ENCODE peak calls at places on chromosomes 6 and 20, in eight cellular contexts. One of them, this sample, is unnamed.
A peak's percentile ranks its signal among the peaks of the same experiment; 100 is the strongest.

GRCh38 chr20:57648878-57649616 is 28.8 kb upstream of the ZBP1 start:
- DNase-seq in endothelial cell of umbilical vein: no peak
- DNase-seq in body of pancreas: no peak
- DNase-seq in aorta: no peak
- DNase-seq in HepG2: no peak
- DNase-seq in heart left ventricle: no peak
- DNase-seq in suprapubic skin: no peak
- DNase-seq in heart right ventricle: no peak
- DNase-seq in this sample: no peak

GRCh38 chr6:150142657-150143501 is at the start of gene PPP1R14C:
- DNase-seq in heart left ventricle: peak; percentile 58
- DNase-seq in endothelial cell of umbilical vein: no peak
- DNase-seq in aorta: peak; percentile 79
- DNase-seq in heart right ventricle: peak; percentile 20
- DNase-seq in body of pancreas: peak; percentile 27
- DNase-seq in HepG2: no peak
- DNase-seq in suprapubic skin: peak; percentile 75
- DNase-seq in this sample: peak; percentile 26

GRCh38 chr6:122609881-122610689 is at the start of gene PKIB:
- DNase-seq in aorta: peak; percentile 87
- DNase-seq in endothelial cell of umbilical vein: peak; percentile 71
- DNase-seq in HepG2: peak; percentile 64
- DNase-seq in body of pancreas: peak; percentile 89
- DNase-seq in suprapubic skin: peak; percentile 78
- DNase-seq in heart right ventricle: peak; percentile 25
- DNase-seq in heart left ventricle: peak; percentile 72
- DNase-seq in this sample: peak; percentile 66

GRCh38 chr20:51661609-51662178 is 106.5 kb downstream of the ATP9A start:
- DNase-seq in heart left ventricle: no peak
- DNase-seq in aorta: no peak
- DNase-seq in HepG2: peak; percentile 95
- DNase-seq in body of pancreas: no peak
- DNase-seq in heart right ventricle: no peak
- DNase-seq in endothelial cell of umbilical vein: peak; percentile 79
- DNase-seq in suprapubic skin: no peak
- DNase-seq in this sample: no peak

GRCh38 chr20:41386502-41387427 is 20.1 kb upstream of the EMILIN3 start:
- DNase-seq in heart left ventricle: peak; percentile 82
- DNase-seq in heart right ventricle: peak; percentile 61
- DNase-seq in suprapubic skin: peak; percentile 35
- DNase-seq in HepG2: no peak
- DNase-seq in endothelial cell of umbilical vein: no peak
- DNase-seq in body of pancreas: no peak
- DNase-seq in aorta: peak; percentile 61
- DNase-seq in this sample: no peak

GRCh38 chr6:156575361-156575760 is 201.8 kb upstream of the ARID1B start:
- DNase-seq in aorta: no peak
- DNase-seq in HepG2: no peak
- DNase-seq in heart left ventricle: no peak
- DNase-seq in endothelial cell of umbilical vein: no peak
- DNase-seq in body of pancreas: no peak
- DNase-seq in suprapubic skin: no peak
- DNase-seq in heart right ventricle: no peak
- DNase-seq in this sample: no peak

GRCh38 chr6:113445201-113445600 is 411.9 kb upstream of the MARCKS start:
- DNase-seq in heart left ventricle: no peak
- DNase-seq in HepG2: no peak
- DNase-seq in endothelial cell of umbilical vein: no peak
- DNase-seq in suprapubic skin: no peak
- DNase-seq in body of pancreas: no peak
- DNase-seq in aorta: no peak
- DNase-seq in heart right ventricle: no peak
- DNase-seq in this sample: no peak

GRCh38 chr6:117167520-117168271 is 97.7 kb upstream of the VGLL2 start:
- DNase-seq in aorta: no peak
- DNase-seq in suprapubic skin: no peak
- DNase-seq in heart left ventricle: peak; percentile 14
- DNase-seq in heart right ventricle: no peak
- DNase-seq in HepG2: no peak
- DNase-seq in endothelial cell of umbilical vein: no peak
- DNase-seq in body of pancreas: peak; percentile 18
- DNase-seq in this sample: no peak

GRCh38 chr6:29813066-29813465 is 14.6 kb upstream of the HLA-G start:
- DNase-seq in HepG2: no peak
- DNase-seq in suprapubic skin: no peak
- DNase-seq in heart left ventricle: no peak
- DNase-seq in aorta: no peak
- DNase-seq in heart right ventricle: no peak
- DNase-seq in body of pancreas: no peak
- DNase-seq in endothelial cell of umbilical vein: no peak
- DNase-seq in this sample: no peak

GRCh38 chr6:111997078-111997862 is 56.6 kb upstream of the CCN6 start:
- DNase-seq in endothelial cell of umbilical vein: peak; percentile 74
- DNase-seq in heart left ventricle: peak; percentile 87
- DNase-seq in suprapubic skin: peak; percentile 88
- DNase-seq in heart right ventricle: peak; percentile 77
- DNase-seq in aorta: peak; percentile 91
- DNase-seq in HepG2: peak; percentile 71
- DNase-seq in body of pancreas: peak; percentile 82
- DNase-seq in this sample: peak; percentile 91
- H3K4me3 ChIP-seq in endothelial cell of umbilical vein: no peak overlapping the region
- H3K4me3 ChIP-seq in heart left ventricle: peak overlapping the region; percentile 31
- H3K4me3 ChIP-seq in suprapubic skin: no peak overlapping the region
- H3K4me3 ChIP-seq in heart right ventricle: peak overlapping the region; percentile 23
- H3K4me3 ChIP-seq in aorta: no peak overlapping the region
- H3K4me3 ChIP-seq in HepG2: no peak overlapping the region
- H3K4me3 ChIP-seq in body of pancreas: no peak overlapping the region
- H3K4me3 ChIP-seq in this sample: no peak overlapping the region

GRCh38 chr20:62875419-62876355 is 14.1 kb upstream of the TCFL5 start:
- DNase-seq in HepG2: peak; percentile 92
- DNase-seq in endothelial cell of umbilical vein: peak; percentile 77
- DNase-seq in aorta: peak; percentile 90
- DNase-seq in body of pancreas: peak; percentile 77
- DNase-seq in heart left ventricle: peak; percentile 84
- DNase-seq in suprapubic skin: peak; percentile 89
- DNase-seq in heart right ventricle: peak; percentile 80
- DNase-seq in this sample: peak; percentile 92
- H3K27ac ChIP-seq in HepG2: peak overlapping the region; percentile 48
- H3K27ac ChIP-seq in endothelial cell of umbilical vein: no peak overlapping the region
- H3K27ac ChIP-seq in aorta: no peak overlapping the region
- H3K27ac ChIP-seq in body of pancreas: peak overlapping the region; percentile 39
- H3K27ac ChIP-seq in heart left ventricle: peak overlapping the region; percentile 70
- H3K27ac ChIP-seq in suprapubic skin: peak overlapping the region; percentile 72
- H3K27ac ChIP-seq in heart right ventricle: peak overlapping the region; percentile 75
- H3K27ac ChIP-seq in this sample: peak overlapping the region; percentile 85

GRCh38 chr6:37830225-37830624 is 10.7 kb downstream of the ZFAND3 start:
- DNase-seq in heart left ventricle: no peak
- DNase-seq in aorta: no peak
- DNase-seq in HepG2: no peak
- DNase-seq in heart right ventricle: no peak
- DNase-seq in endothelial cell of umbilical vein: no peak
- DNase-seq in body of pancreas: no peak
- DNase-seq in suprapubic skin: no peak
- DNase-seq in this sample: no peak
- H3K4me1 ChIP-seq in heart left ventricle: peaks cover 72% of the 10 kb centered on the region
- H3K4me1 ChIP-seq in aorta: peaks cover 10% of the 10 kb centered on the region
- H3K4me1 ChIP-seq in HepG2: peaks cover 25% of the 10 kb centered on the region
- H3K4me1 ChIP-seq in heart right ventricle: peaks cover 82% of the 10 kb centered on the region
- H3K4me1 ChIP-seq in endothelial cell of umbilical vein: peaks cover 6% of the 10 kb centered on the region
- H3K4me1 ChIP-seq in body of pancreas: peaks cover 38% of the 10 kb centered on the region
- H3K4me1 ChIP-seq in suprapubic skin: peaks cover 51% of the 10 kb centered on the region
- H3K4me1 ChIP-seq in this sample: peaks cover 24% of the 10 kb centered on the region

DNA sequence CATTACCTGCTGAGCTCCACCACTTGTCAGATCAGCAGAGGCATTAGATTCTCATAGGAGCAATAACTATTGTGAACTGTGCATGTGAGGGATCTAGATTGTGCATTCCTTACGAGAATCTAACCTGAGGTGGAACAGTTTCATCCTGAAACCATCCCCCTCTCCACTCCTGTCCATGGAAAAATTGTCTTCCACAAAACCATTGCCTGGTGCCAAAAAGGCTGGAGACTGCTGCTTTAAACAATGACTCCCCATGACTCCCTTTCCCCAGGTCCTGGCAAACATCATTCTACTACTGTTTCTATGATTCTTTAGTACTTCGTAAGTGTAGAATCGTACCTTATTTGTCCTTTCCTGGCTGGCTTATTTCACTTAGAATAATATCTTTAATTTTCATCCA is 9.7 kb upstream of the DYNLRB1 start:
- DNase-seq in suprapubic skin: no peak
- DNase-seq in HepG2: no peak
- DNase-seq in aorta: no peak
- DNase-seq in heart right ventricle: no peak
- DNase-seq in heart left ventricle: no peak
- DNase-seq in body of pancreas: no peak
- DNase-seq in endothelial cell of umbilical vein: no peak
- DNase-seq in this sample: no peak
- H3K4me3 ChIP-seq in suprapubic skin: no peak overlapping the region
- H3K4me3 ChIP-seq in HepG2: no peak overlapping the region
- H3K4me3 ChIP-seq in aorta: no peak overlapping the region
- H3K4me3 ChIP-seq in heart right ventricle: no peak overlapping the region
- H3K4me3 ChIP-seq in heart left ventricle: no peak overlapping the region
- H3K4me3 ChIP-seq in body of pancreas: no peak overlapping the region
- H3K4me3 ChIP-seq in endothelial cell of umbilical vein: no peak overlapping the region
- H3K4me3 ChIP-seq in this sample: no peak overlapping the region

DNA sequence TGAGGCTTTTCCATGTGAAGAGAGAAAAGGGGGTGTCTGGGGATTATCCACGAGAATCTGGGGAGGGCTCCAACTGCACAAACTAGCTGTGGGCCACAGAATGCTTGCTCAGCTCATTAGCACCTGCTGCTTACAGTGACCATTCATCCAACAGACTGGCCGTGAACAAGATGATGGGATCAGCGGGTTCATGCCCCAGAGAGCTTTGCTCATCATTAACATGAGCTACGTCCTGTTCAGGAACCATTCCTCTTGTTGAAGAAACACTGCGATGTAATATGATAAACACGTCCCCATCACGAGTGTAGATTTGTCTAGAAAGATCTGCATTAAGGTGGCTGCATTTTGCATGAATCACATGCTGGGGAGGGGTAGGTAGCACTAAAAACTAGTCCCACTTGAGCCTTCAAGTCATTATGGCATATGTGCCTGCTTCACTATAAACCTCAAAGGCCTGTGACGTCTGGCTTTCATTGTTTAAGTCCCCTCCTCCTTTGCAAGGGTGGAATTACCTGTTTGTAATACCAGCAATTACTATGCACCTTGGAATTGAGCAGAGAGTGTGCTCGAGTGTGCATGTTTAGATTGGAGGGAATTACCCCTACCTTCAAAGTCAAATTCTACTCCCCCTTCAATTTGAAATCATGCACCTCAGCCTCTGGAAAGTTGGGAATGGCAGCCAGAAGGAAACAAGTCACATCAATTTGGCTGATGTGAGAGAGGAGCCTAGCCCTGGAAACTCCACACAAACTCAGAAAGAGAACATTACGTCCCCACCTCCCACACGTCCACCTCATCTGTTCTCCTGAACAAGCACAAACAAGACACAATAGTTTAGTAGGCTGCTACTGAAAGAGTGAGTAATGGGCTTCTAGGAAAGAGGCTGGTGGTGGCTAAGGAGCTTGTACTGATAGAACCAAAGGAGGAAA is 3.7 kb downstream of the PLAGL2 start:
- DNase-seq in aorta: no peak
- DNase-seq in body of pancreas: peak; percentile 49
- DNase-seq in heart left ventricle: no peak
- DNase-seq in suprapubic skin: no peak
- DNase-seq in heart right ventricle: no peak
- DNase-seq in HepG2: no peak
- DNase-seq in endothelial cell of umbilical vein: no peak
- DNase-seq in this sample: no peak
- H3K27ac ChIP-seq in aorta: no peak overlapping the region
- H3K27ac ChIP-seq in body of pancreas: peak overlapping the region; percentile 58
- H3K27ac ChIP-seq in heart left ventricle: peak overlapping the region; percentile 96
- H3K27ac ChIP-seq in suprapubic skin: peak overlapping the region; percentile 95
- H3K27ac ChIP-seq in heart right ventricle: peak overlapping the region; percentile 97
- H3K27ac ChIP-seq in HepG2: peak overlapping the region; percentile 13
- H3K27ac ChIP-seq in endothelial cell of umbilical vein: no peak overlapping the region
- H3K27ac ChIP-seq in this sample: peak overlapping the region; percentile 95

GRCh38 chr6:126660376-126660775 is 320.5 kb downstream of the CENPW start:
- DNase-seq in heart right ventricle: no peak
- DNase-seq in heart left ventricle: no peak
- DNase-seq in body of pancreas: no peak
- DNase-seq in HepG2: no peak
- DNase-seq in aorta: no peak
- DNase-seq in suprapubic skin: no peak
- DNase-seq in endothelial cell of umbilical vein: no peak
- DNase-seq in this sample: no peak
- H3K4me1 ChIP-seq in heart right ventricle: no peaks in the 10 kb centered on the region
- H3K4me1 ChIP-seq in heart left ventricle: no peaks in the 10 kb centered on the region
- H3K4me1 ChIP-seq in body of pancreas: no peaks in the 10 kb centered on the region
- H3K4me1 ChIP-seq in HepG2: no peaks in the 10 kb centered on the region
- H3K4me1 ChIP-seq in aorta: peaks cover 3% of the 10 kb centered on the region
- H3K4me1 ChIP-seq in suprapubic skin: no peaks in the 10 kb centered on the region
- H3K4me1 ChIP-seq in endothelial cell of umbilical vein: no peaks in the 10 kb centered on the region
- H3K4me1 ChIP-seq in this sample: no peaks in the 10 kb centered on the region

GRCh38 chr6:68445926-68446325 is 189.2 kb upstream of the ADGRB3 start:
- DNase-seq in heart left ventricle: no peak
- DNase-seq in aorta: no peak
- DNase-seq in body of pancreas: no peak
- DNase-seq in suprapubic skin: no peak
- DNase-seq in heart right ventricle: no peak
- DNase-seq in endothelial cell of umbilical vein: no peak
- DNase-seq in HepG2: no peak
- DNase-seq in this sample: no peak
- H3K4me3 ChIP-seq in heart left ventricle: no peak overlapping the region
- H3K4me3 ChIP-seq in aorta: no peak overlapping the region
- H3K4me3 ChIP-seq in body of pancreas: no peak overlapping the region
- H3K4me3 ChIP-seq in suprapubic skin: no peak overlapping the region
- H3K4me3 ChIP-seq in heart right ventricle: no peak overlapping the region
- H3K4me3 ChIP-seq in endothelial cell of umbilical vein: no peak overlapping the region
- H3K4me3 ChIP-seq in HepG2: no peak overlapping the region
- H3K4me3 ChIP-seq in this sample: no peak overlapping the region

GRCh38 chr20:17626217-17627007 is 55.6 kb downstream of the RRBP1 start:
- DNase-seq in aorta: peak; percentile 73
- DNase-seq in endothelial cell of umbilical vein: no peak
- DNase-seq in heart right ventricle: no peak
- DNase-seq in heart left ventricle: peak; percentile 78
- DNase-seq in body of pancreas: peak; percentile 86
- DNase-seq in suprapubic skin: peak; percentile 71
- DNase-seq in HepG2: no peak
- DNase-seq in this sample: peak; percentile 73
- H3K27ac ChIP-seq in aorta: no peak overlapping the region
- H3K27ac ChIP-seq in endothelial cell of umbilical vein: no peak overlapping the region
- H3K27ac ChIP-seq in heart right ventricle: no peak overlapping the region
- H3K27ac ChIP-seq in heart left ventricle: peak overlapping the region; percentile 30
- H3K27ac ChIP-seq in body of pancreas: peak overlapping the region; percentile 79
- H3K27ac ChIP-seq in suprapubic skin: peak overlapping the region; percentile 39
- H3K27ac ChIP-seq in HepG2: no peak overlapping the region
- H3K27ac ChIP-seq in this sample: no peak overlapping the region

GRCh38 chr20:58890454-58891075 is 38.0 kb downstream of the GNAS start:
- DNase-seq in aorta: peak; percentile 93
- DNase-seq in HepG2: peak; percentile 85
- DNase-seq in endothelial cell of umbilical vein: peak; percentile 87
- DNase-seq in heart left ventricle: peak; percentile 82
- DNase-seq in suprapubic skin: peak; percentile 89
- DNase-seq in heart right ventricle: peak; percentile 83
- DNase-seq in body of pancreas: peak; percentile 75
- DNase-seq in this sample: peak; percentile 86
- H3K4me1 ChIP-seq in aorta: peaks cover 4% of the 10 kb centered on the region
- H3K4me1 ChIP-seq in HepG2: peaks cover 43% of the 10 kb centered on the region
- H3K4me1 ChIP-seq in endothelial cell of umbilical vein: peaks cover 30% of the 10 kb centered on the region
- H3K4me1 ChIP-seq in heart left ventricle: peaks cover 37% of the 10 kb centered on the region
- H3K4me1 ChIP-seq in suprapubic skin: peaks cover 41% of the 10 kb centered on the region
- H3K4me1 ChIP-seq in heart right ventricle: peaks cover 33% of the 10 kb centered on the region
- H3K4me1 ChIP-seq in body of pancreas: peaks cover 31% of the 10 kb centered on the region
- H3K4me1 ChIP-seq in this sample: no peaks in the 10 kb centered on the region